ENCODE peak calls at places on chromosomes 13 and 19, in six cellular contexts. T is AG10803; H is brain microvascular endothelial cell; N is RWPE1; Z is psoas muscle; A is CD4-positive, alpha-beta T cell. U is an unnamed sample.

GRCh38 chr19:8697671-8698432 is 743 bp downstream of the ACTL9 start:
- DNase-seq in T (no peak), H (no peak), N (no peak), Z (no peak), A (no peak), U (no peak)

GRCh38 chr19:17846146-17846545 is 1.6 kb downstream of the JAK3 start:
- DNase-seq in T (no peak), H (no peak), N (no peak), Z (no peak), A (peak; percentile 17), U (no peak)

GRCh38 chr13:25406377-25406776 is 34.6 kb downstream of the ATP8A2 start:
- DNase-seq in T (no peak), H (peak; percentile 3), N (no peak), Z (no peak), A (no peak), U (no peak)

GRCh38 chr19:17950310-17951150 is 16.4 kb upstream of the KCNN1 start:
- DNase-seq in T (no peak), H (no peak), N (no peak), Z (no peak), A (no peak), U (no peak)

GRCh38 chr13:85497652-85498051 is 301.6 kb downstream of the SLITRK6 start:
- DNase-seq in T (peak; percentile 83), H (peak; percentile 99), N (peak; percentile 74), Z (no peak), A (no peak), U (no peak)

GRCh38 chr13:85798999-85799646 is at the start of gene SLITRK6:
- DNase-seq in T (no peak), H (peak; percentile 79), N (peak; percentile 66), Z (no peak), A (no peak), U (no peak)

GRCh38 chr19:49097453-49098288 is 12.4 kb downstream of the SNRNP70 start:
- DNase-seq in T (peak; percentile 66), H (peak; percentile 60), N (peak; percentile 59), Z (peak; percentile 67), A (peak; percentile 62), U (peak; percentile 78)

GRCh38 chr19:57016491-57016890 is 103.3 kb upstream of the USP29 start:
- DNase-seq in T (no peak), H (no peak), N (no peak), Z (no peak), A (no peak), U (no peak)

GRCh38 chr13:42633495-42633894 is 59.5 kb downstream of the TNFSF11 start:
- DNase-seq in T (no peak), H (peak; percentile 5), N (no peak), Z (no peak), A (no peak), U (no peak)

GRCh38 chr13:113062691-113063090 is 42.9 kb upstream of the F7 start:
- DNase-seq in T (no peak), H (no peak), N (no peak), Z (no peak), A (no peak), U (no peak)

GRCh38 chr13:31267126-31267784 is 67.5 kb downstream of the B3GLCT start:
- DNase-seq in T (no peak), H (no peak), N (no peak), Z (no peak), A (no peak), U (no peak)

GRCh38 chr13:19597523-19597922 is 35.9 kb upstream of the MPHOSPH8 start:
- DNase-seq in T (peak; percentile 12), H (peak; percentile 61), N (peak; percentile 11), Z (no peak), A (no peak), U (no peak)

GRCh38 chr19:30406220-30406944 is 34.2 kb downstream of the ZNF536 start:
- DNase-seq in T (peak; percentile 61), H (no peak), N (no peak), Z (no peak), A (no peak), U (no peak)

GRCh38 chr13:112442483-112443090 is 66.4 kb downstream of the SPACA7 start:
- DNase-seq in T (no peak), H (no peak), N (peak; percentile 14), Z (no peak), A (no peak), U (no peak)

GRCh38 chr13:73119612-73120011 is 60.8 kb downstream of the KLF5 start:
- DNase-seq in T (no peak), H (no peak), N (no peak), Z (no peak), A (no peak), U (no peak)

GRCh38 chr19:29665826-29666633 is 769 bp downstream of the PLEKHF1 start:
- DNase-seq in T (peak; percentile 69), H (peak; percentile 11), N (no peak), Z (peak; percentile 79), A (no peak), U (no peak)

GRCh38 chr19:45423033-45423588 is 606 bp downstream of the ERCC1 start:
- DNase-seq in T (no peak), H (no peak), N (no peak), Z (no peak), A (peak; percentile 75), U (no peak)

GRCh38 chr13:36369268-36370107 is 23.3 kb upstream of the SPART start:
- DNase-seq in T (peak; percentile 72), H (no peak), N (no peak), Z (no peak), A (no peak), U (no peak)

GRCh38 chr13:113762075-113762474 is 3.0 kb downstream of the TMEM255B start:
- DNase-seq in T (no peak), H (no peak), N (no peak), Z (no peak), A (no peak), U (no peak)

GRCh38 chr19:5261151-5261890 is 79.3 kb downstream of the PTPRS start:
- DNase-seq in T (no peak), H (no peak), N (peak; percentile 55), Z (no peak), A (no peak), U (no peak)

GRCh38 chr13:45932611-45933182 is 81.1 kb upstream of the SIAH3 start:
- DNase-seq in T (no peak), H (no peak), N (no peak), Z (no peak), A (no peak), U (no peak)

GRCh38 chr19:7742575-7742974 is 4.8 kb downstream of the CD209 start:
- DNase-seq in T (no peak), H (no peak), N (no peak), Z (no peak), A (no peak), U (no peak)

GRCh38 chr13:59458908-59459579 is 704.7 kb downstream of the DIAPH3 start:
- DNase-seq in T (peak; percentile 33), H (peak; percentile 79), N (peak; percentile 26), Z (no peak), A (no peak), U (no peak)

GRCh38 chr13:26679411-26679810 is 81.2 kb downstream of the GPR12 start:
- DNase-seq in T (peak; percentile 49), H (peak; percentile 24), N (no peak), Z (no peak), A (no peak), U (no peak)

DNA sequence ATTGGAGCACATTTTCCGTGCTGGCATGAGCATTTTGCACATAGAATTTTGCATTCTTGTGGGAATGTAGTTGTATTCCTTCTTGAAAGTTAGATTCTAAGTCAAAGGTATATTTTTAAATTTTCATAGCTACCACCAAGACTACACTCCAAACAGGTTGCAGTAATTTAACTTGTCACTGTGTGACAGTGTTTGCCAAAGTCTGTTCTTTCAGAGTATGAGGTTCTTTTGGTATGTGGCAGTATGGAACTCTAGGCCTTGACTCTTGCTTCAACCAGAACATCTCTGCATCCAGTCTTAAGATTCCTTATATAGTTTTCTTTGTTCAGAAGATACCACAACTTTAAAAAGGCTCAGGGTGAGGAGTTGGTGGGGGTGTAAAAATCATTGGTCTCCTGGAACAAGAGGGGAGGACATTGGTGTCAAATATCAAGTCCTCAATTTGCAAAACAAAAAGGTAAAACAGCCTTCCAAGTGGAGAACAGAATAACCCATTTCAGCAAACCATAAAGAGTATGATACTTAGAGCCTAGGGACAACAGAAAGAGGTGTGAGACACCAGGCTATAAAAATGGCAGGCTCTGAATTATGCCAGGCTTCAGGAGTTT is 21.0 kb upstream of the CCDC97 start:
- DNase-seq in T (no peak), H (no peak), N (no peak), Z (no peak), A (no peak), U (no peak)
- TF ChIP-seq CTCF in T (no peak), H (no peak), N (no peak), Z (no peak), A (no peak), U (no peak)

GRCh38 chr19:1020868-1021425 is at the start of gene TMEM259:
- DNase-seq in T (peak; percentile 97), H (peak; percentile 94), N (peak; percentile 96), Z (peak; percentile 98), A (peak; percentile 96), U (peak; percentile 96)
- TF ChIP-seq CTCF in T (no peak), H (no peak), N (no peak), Z (no peak), A (no peak), U (no peak)

GRCh38 chr19:55169136-55169535 is 2.7 kb upstream of the DNAAF3 start:
- DNase-seq in T (no peak), H (no peak), N (no peak), Z (no peak), A (no peak), U (no peak)

GRCh38 chr19:55160986-55161365 is 3.4 kb upstream of the TNNI3 start:
- DNase-seq in T (no peak), H (no peak), N (no peak), Z (no peak), A (no peak), U (no peak)

GRCh38 chr19:55166530-55167268 is at the start of gene DNAAF3:
- DNase-seq in T (peak; percentile 96), H (peak; percentile 98), N (peak; percentile 100), Z (peak; percentile 90), A (no peak), U (peak; percentile 100)

GRCh38 chr19:55161571-55162322 is 4.2 kb upstream of the TNNI3 start:
- DNase-seq in T (no peak), H (no peak), N (no peak), Z (no peak), A (no peak), U (no peak)

GRCh38 chr19:55165952-55166529 is 372 bp downstream of the DNAAF3 start:
- DNase-seq in T (peak; percentile 74), H (peak; percentile 73), N (peak; percentile 66), Z (peak; percentile 64), A (peak; percentile 12), U (no peak)
- TF ChIP-seq CTCF in T (peak; percentile 56), H (peak; percentile 80), N (peak; percentile 81), Z (peak; percentile 40), A (no peak), U (peak; percentile 61)

DNA sequence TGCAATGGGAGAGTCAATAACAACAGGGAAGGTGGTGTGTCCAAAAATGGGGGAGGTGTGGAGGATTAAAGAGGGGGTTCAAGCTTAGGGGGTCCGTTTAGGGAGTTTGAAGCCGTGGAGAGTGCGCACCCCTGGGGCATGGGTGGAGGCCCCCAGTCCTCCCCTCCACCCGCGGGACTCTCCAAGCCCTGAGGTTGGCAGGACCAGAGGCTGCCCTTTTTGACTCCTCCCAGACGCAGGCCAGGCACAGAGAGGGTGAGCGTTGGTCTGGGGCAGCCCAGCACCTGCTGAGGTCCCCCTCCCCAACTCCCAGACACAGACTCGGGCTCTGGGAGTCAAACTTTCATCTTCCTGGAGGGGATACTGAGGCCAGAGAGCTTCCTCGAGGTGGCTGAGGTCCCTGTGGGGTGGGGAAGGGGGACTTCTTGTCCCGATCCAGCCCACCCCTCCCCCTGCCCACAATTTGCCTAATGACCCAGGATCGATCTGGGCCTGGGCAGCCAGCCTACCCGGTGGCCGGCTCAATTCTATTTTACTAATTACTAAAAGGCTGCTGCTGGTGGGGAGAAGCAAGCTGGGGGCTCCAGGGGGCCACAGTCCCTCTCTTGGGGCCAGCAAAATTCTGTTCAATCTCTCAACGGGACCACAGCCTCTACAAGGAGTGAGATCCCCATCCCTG is 2.8 kb upstream of the ONECUT3 start:
- DNase-seq in T (no peak), H (no peak), N (no peak), Z (no peak), A (no peak), U (no peak)
- TF ChIP-seq CTCF in T (no peak), H (no peak), N (no peak), Z (no peak), A (no peak), U (no peak)

U was measured in D721Med.